ENCODE peak calls at places on chromosomes 13 and 19, in seven cellular contexts. One of them, this sample, is unnamed.

GRCh38 chr19:18093439-18094161 is 4.0 kb upstream of the MAST3 start:
- DNase-seq in AG04449: no peak
- DNase-seq in AG04450: no peak
- DNase-seq in EL: peak
- DNase-seq in stimulated activated CD8-positive, alpha-beta memory T cell treated with anti-CD3 and anti-CD28 coated beads, Interleukin-15, amount 100 ng/mL, for 4 hours: no peak
- DNase-seq in CD4-positive, alpha-beta T cell: no peak
- DNase-seq in naive B cell: no peak
- DNase-seq in this sample: no peak

GRCh38 chr13:93413972-93414717 is 187.5 kb downstream of the GPC6 start:
- DNase-seq in AG04449: no peak
- DNase-seq in AG04450: no peak
- DNase-seq in EL: no peak
- DNase-seq in stimulated activated CD8-positive, alpha-beta memory T cell treated with anti-CD3 and anti-CD28 coated beads, Interleukin-15, amount 100 ng/mL, for 4 hours: no peak
- DNase-seq in CD4-positive, alpha-beta T cell: no peak
- DNase-seq in naive B cell: no peak
- DNase-seq in this sample: no peak

GRCh38 chr19:23554548-23554947 is 132.5 kb downstream of the ZNF675 start:
- DNase-seq in AG04449: no peak
- DNase-seq in AG04450: no peak
- DNase-seq in EL: peak
- DNase-seq in stimulated activated CD8-positive, alpha-beta memory T cell treated with anti-CD3 and anti-CD28 coated beads, Interleukin-15, amount 100 ng/mL, for 4 hours: no peak
- DNase-seq in CD4-positive, alpha-beta T cell: no peak
- DNase-seq in naive B cell: no peak
- DNase-seq in this sample: no peak

GRCh38 chr13:112510002-112510780 is 77.8 kb downstream of the TUBGCP3 start:
- DNase-seq in AG04449: no peak
- DNase-seq in AG04450: peak
- DNase-seq in EL: peak
- DNase-seq in stimulated activated CD8-positive, alpha-beta memory T cell treated with anti-CD3 and anti-CD28 coated beads, Interleukin-15, amount 100 ng/mL, for 4 hours: no peak
- DNase-seq in CD4-positive, alpha-beta T cell: no peak
- DNase-seq in naive B cell: no peak
- DNase-seq in this sample: no peak

GRCh38 chr19:44626067-44626624 is 12.8 kb downstream of the IGSF23 start:
- DNase-seq in AG04449: peak
- DNase-seq in AG04450: peak
- DNase-seq in EL: peak
- DNase-seq in stimulated activated CD8-positive, alpha-beta memory T cell treated with anti-CD3 and anti-CD28 coated beads, Interleukin-15, amount 100 ng/mL, for 4 hours: no peak
- DNase-seq in CD4-positive, alpha-beta T cell: no peak
- DNase-seq in naive B cell: no peak
- DNase-seq in this sample: peak

GRCh38 chr19:46493236-46494114 is 2.2 kb downstream of the PNMA8B start:
- DNase-seq in AG04449: no peak
- DNase-seq in AG04450: no peak
- DNase-seq in EL: no peak
- DNase-seq in stimulated activated CD8-positive, alpha-beta memory T cell treated with anti-CD3 and anti-CD28 coated beads, Interleukin-15, amount 100 ng/mL, for 4 hours: no peak
- DNase-seq in CD4-positive, alpha-beta T cell: peak
- DNase-seq in naive B cell: peak
- DNase-seq in this sample: no peak

GRCh38 chr13:111251646-111252448 is 68.6 kb upstream of the TEX29 start:
- DNase-seq in AG04449: no peak
- DNase-seq in AG04450: no peak
- DNase-seq in EL: peak
- DNase-seq in stimulated activated CD8-positive, alpha-beta memory T cell treated with anti-CD3 and anti-CD28 coated beads, Interleukin-15, amount 100 ng/mL, for 4 hours: no peak
- DNase-seq in CD4-positive, alpha-beta T cell: no peak
- DNase-seq in naive B cell: no peak
- DNase-seq in this sample: no peak

GRCh38 chr19:43784251-43784980 is 3.6 kb upstream of the KCNN4 start:
- DNase-seq in AG04449: peak
- DNase-seq in AG04450: peak
- DNase-seq in EL: peak
- DNase-seq in stimulated activated CD8-positive, alpha-beta memory T cell treated with anti-CD3 and anti-CD28 coated beads, Interleukin-15, amount 100 ng/mL, for 4 hours: no peak
- DNase-seq in CD4-positive, alpha-beta T cell: peak
- DNase-seq in naive B cell: no peak
- DNase-seq in this sample: peak

GRCh38 chr13:35210234-35210633 is 266.3 kb downstream of the MAB21L1 start:
- DNase-seq in AG04449: no peak
- DNase-seq in AG04450: no peak
- DNase-seq in EL: peak
- DNase-seq in stimulated activated CD8-positive, alpha-beta memory T cell treated with anti-CD3 and anti-CD28 coated beads, Interleukin-15, amount 100 ng/mL, for 4 hours: no peak
- DNase-seq in CD4-positive, alpha-beta T cell: no peak
- DNase-seq in naive B cell: no peak
- DNase-seq in this sample: no peak

GRCh38 chr19:47310819-47311218 is 1.2 kb downstream of the C5AR1 start:
- DNase-seq in AG04449: no peak
- DNase-seq in AG04450: no peak
- DNase-seq in EL: peak
- DNase-seq in stimulated activated CD8-positive, alpha-beta memory T cell treated with anti-CD3 and anti-CD28 coated beads, Interleukin-15, amount 100 ng/mL, for 4 hours: no peak
- DNase-seq in CD4-positive, alpha-beta T cell: no peak
- DNase-seq in naive B cell: no peak
- DNase-seq in this sample: no peak

GRCh38 chr19:33438016-33438671 is 64.6 kb downstream of the CEBPG start:
- DNase-seq in AG04449: no peak
- DNase-seq in AG04450: no peak
- DNase-seq in EL: peak
- DNase-seq in stimulated activated CD8-positive, alpha-beta memory T cell treated with anti-CD3 and anti-CD28 coated beads, Interleukin-15, amount 100 ng/mL, for 4 hours: no peak
- DNase-seq in CD4-positive, alpha-beta T cell: no peak
- DNase-seq in naive B cell: no peak
- DNase-seq in this sample: no peak

GRCh38 chr13:40665061-40665753 is 1.2 kb downstream of the FOXO1 start:
- DNase-seq in AG04449: no peak
- DNase-seq in AG04450: no peak
- DNase-seq in EL: peak
- DNase-seq in stimulated activated CD8-positive, alpha-beta memory T cell treated with anti-CD3 and anti-CD28 coated beads, Interleukin-15, amount 100 ng/mL, for 4 hours: peak
- DNase-seq in CD4-positive, alpha-beta T cell: no peak
- DNase-seq in naive B cell: peak
- DNase-seq in this sample: peak

GRCh38 chr13:108276060-108276459 is 6.5 kb downstream of the TNFSF13B start:
- DNase-seq in AG04449: no peak
- DNase-seq in AG04450: no peak
- DNase-seq in EL: no peak
- DNase-seq in stimulated activated CD8-positive, alpha-beta memory T cell treated with anti-CD3 and anti-CD28 coated beads, Interleukin-15, amount 100 ng/mL, for 4 hours: no peak
- DNase-seq in CD4-positive, alpha-beta T cell: no peak
- DNase-seq in naive B cell: no peak
- DNase-seq in this sample: no peak

GRCh38 chr19:47390533-47391488 is 28.5 kb downstream of the MEIS3 start:
- DNase-seq in AG04449: no peak
- DNase-seq in AG04450: no peak
- DNase-seq in EL: no peak
- DNase-seq in stimulated activated CD8-positive, alpha-beta memory T cell treated with anti-CD3 and anti-CD28 coated beads, Interleukin-15, amount 100 ng/mL, for 4 hours: no peak
- DNase-seq in CD4-positive, alpha-beta T cell: no peak
- DNase-seq in naive B cell: no peak
- DNase-seq in this sample: no peak

GRCh38 chr19:35357867-35358573 is at the start of gene FFAR3:
- DNase-seq in AG04449: no peak
- DNase-seq in AG04450: no peak
- DNase-seq in EL: peak
- DNase-seq in stimulated activated CD8-positive, alpha-beta memory T cell treated with anti-CD3 and anti-CD28 coated beads, Interleukin-15, amount 100 ng/mL, for 4 hours: no peak
- DNase-seq in CD4-positive, alpha-beta T cell: no peak
- DNase-seq in naive B cell: no peak
- DNase-seq in this sample: peak

GRCh38 chr13:47117268-47117667 is 220.4 kb upstream of the HTR2A start:
- DNase-seq in AG04449: peak
- DNase-seq in AG04450: peak
- DNase-seq in EL: peak
- DNase-seq in stimulated activated CD8-positive, alpha-beta memory T cell treated with anti-CD3 and anti-CD28 coated beads, Interleukin-15, amount 100 ng/mL, for 4 hours: no peak
- DNase-seq in CD4-positive, alpha-beta T cell: no peak
- DNase-seq in naive B cell: no peak
- DNase-seq in this sample: no peak

GRCh38 chr13:46908511-46908910 is 11.7 kb upstream of the HTR2A start:
- DNase-seq in AG04449: peak
- DNase-seq in AG04450: no peak
- DNase-seq in EL: peak
- DNase-seq in stimulated activated CD8-positive, alpha-beta memory T cell treated with anti-CD3 and anti-CD28 coated beads, Interleukin-15, amount 100 ng/mL, for 4 hours: no peak
- DNase-seq in CD4-positive, alpha-beta T cell: no peak
- DNase-seq in naive B cell: no peak
- DNase-seq in this sample: no peak

GRCh38 chr13:32409561-32410440 is 18.1 kb downstream of the N4BP2L1 start:
- DNase-seq in AG04449: no peak
- DNase-seq in AG04450: no peak
- DNase-seq in EL: peak
- DNase-seq in stimulated activated CD8-positive, alpha-beta memory T cell treated with anti-CD3 and anti-CD28 coated beads, Interleukin-15, amount 100 ng/mL, for 4 hours: no peak
- DNase-seq in CD4-positive, alpha-beta T cell: no peak
- DNase-seq in naive B cell: no peak
- DNase-seq in this sample: no peak

GRCh38 chr13:114077938-114078335 is 54.5 kb downstream of the RASA3 start:
- DNase-seq in AG04449: no peak
- DNase-seq in AG04450: no peak
- DNase-seq in EL: peak
- DNase-seq in stimulated activated CD8-positive, alpha-beta memory T cell treated with anti-CD3 and anti-CD28 coated beads, Interleukin-15, amount 100 ng/mL, for 4 hours: no peak
- DNase-seq in CD4-positive, alpha-beta T cell: no peak
- DNase-seq in naive B cell: no peak
- DNase-seq in this sample: no peak

GRCh38 chr19:32868206-32868950 is 1.2 kb downstream of the SLC7A9 start:
- DNase-seq in AG04449: no peak
- DNase-seq in AG04450: no peak
- DNase-seq in EL: no peak
- DNase-seq in stimulated activated CD8-positive, alpha-beta memory T cell treated with anti-CD3 and anti-CD28 coated beads, Interleukin-15, amount 100 ng/mL, for 4 hours: no peak
- DNase-seq in CD4-positive, alpha-beta T cell: no peak
- DNase-seq in naive B cell: no peak
- DNase-seq in this sample: no peak

GRCh38 chr13:72462726-72463125 is 264.7 kb downstream of the MZT1 start:
- DNase-seq in AG04449: no peak
- DNase-seq in AG04450: no peak
- DNase-seq in EL: no peak
- DNase-seq in stimulated activated CD8-positive, alpha-beta memory T cell treated with anti-CD3 and anti-CD28 coated beads, Interleukin-15, amount 100 ng/mL, for 4 hours: no peak
- DNase-seq in CD4-positive, alpha-beta T cell: no peak
- DNase-seq in naive B cell: no peak
- DNase-seq in this sample: no peak

GRCh38 chr13:75670496-75670895 is 34.4 kb downstream of the LMO7 start:
- DNase-seq in AG04449: no peak
- DNase-seq in AG04450: no peak
- DNase-seq in EL: peak
- DNase-seq in stimulated activated CD8-positive, alpha-beta memory T cell treated with anti-CD3 and anti-CD28 coated beads, Interleukin-15, amount 100 ng/mL, for 4 hours: no peak
- DNase-seq in CD4-positive, alpha-beta T cell: no peak
- DNase-seq in naive B cell: no peak
- DNase-seq in this sample: no peak

GRCh38 chr13:34941436-34941834 is 635 bp upstream of the NBEA start:
- DNase-seq in AG04449: no peak
- DNase-seq in AG04450: no peak
- DNase-seq in EL: no peak
- DNase-seq in stimulated activated CD8-positive, alpha-beta memory T cell treated with anti-CD3 and anti-CD28 coated beads, Interleukin-15, amount 100 ng/mL, for 4 hours: no peak
- DNase-seq in CD4-positive, alpha-beta T cell: no peak
- DNase-seq in naive B cell: no peak
- DNase-seq in this sample: no peak

GRCh38 chr19:44212865-44213346 is 574 bp downstream of the ZNF227 start:
- DNase-seq in AG04449: no peak
- DNase-seq in AG04450: no peak
- DNase-seq in EL: peak
- DNase-seq in stimulated activated CD8-positive, alpha-beta memory T cell treated with anti-CD3 and anti-CD28 coated beads, Interleukin-15, amount 100 ng/mL, for 4 hours: no peak
- DNase-seq in CD4-positive, alpha-beta T cell: no peak
- DNase-seq in naive B cell: no peak
- DNase-seq in this sample: no peak

GRCh38 chr19:57406516-57407123 is 4.3 kb upstream of the ZNF17 start:
- DNase-seq in AG04449: no peak
- DNase-seq in AG04450: peak
- DNase-seq in EL: peak
- DNase-seq in stimulated activated CD8-positive, alpha-beta memory T cell treated with anti-CD3 and anti-CD28 coated beads, Interleukin-15, amount 100 ng/mL, for 4 hours: peak
- DNase-seq in CD4-positive, alpha-beta T cell: peak
- DNase-seq in naive B cell: peak
- DNase-seq in this sample: peak